ENCODE peak calls at places on chromosomes 12 and 14, in ten cellular contexts. M is HFF-Myc, F is spleen, A is right lobe of liver, H is kidney epithelial cell, N is tibial artery, D is fibroblast of lung, Y is heart right ventricle, X is A549, B is heart left ventricle. K is an unnamed sample.
A peak's percentile ranks its signal among the peaks of the same experiment; 100 is the strongest.

GRCh38 chr14:74698894-74699293 is 14.0 kb downstream of the AREL1 start:
- DNase-seq in M (no peak), F (no peak), A (no peak), H (no peak), N (no peak), D (no peak), Y (no peak), X (no peak), B (no peak), K (no peak)

GRCh38 chr14:56196274-56196673 is 78.1 kb downstream of the PELI2 start:
- DNase-seq in M (no peak), F (no peak), A (no peak), H (no peak), N (no peak), D (peak; percentile 58), Y (no peak), X (no peak), B (no peak), K (peak; percentile 75)

GRCh38 chr12:57142121-57142520 is 5.3 kb downstream of the LRP1-AS start:
- DNase-seq in M (no peak), F (no peak), A (no peak), H (no peak), N (no peak), D (no peak), Y (no peak), X (no peak), B (no peak), K (peak; percentile 62)

GRCh38 chr12:57476162-57476992 is 3.3 kb downstream of the ARHGAP9 start:
- DNase-seq in M (no peak), F (peak; percentile 94), A (no peak), H (no peak), N (no peak), D (no peak), Y (no peak), X (no peak), B (no peak), K (no peak)

GRCh38 chr12:7832059-7832696 is 40.5 kb downstream of the SLC2A14 start:
- DNase-seq in M (peak; percentile 35), F (no peak), A (no peak), H (no peak), N (no peak), D (peak; percentile 54), Y (no peak), X (peak; percentile 69), B (no peak), K (peak; percentile 75)

GRCh38 chr14:75277796-75278421 is 719 bp upstream of the FOS start:
- DNase-seq in M (no peak), F (no peak), A (no peak), H (no peak), N (no peak), D (no peak), Y (no peak), X (no peak), B (no peak), K (no peak)

GRCh38 chr12:9041321-9041720 is 52.0 kb downstream of the KLRG1 start:
- DNase-seq in M (peak; percentile 10), F (no peak), A (no peak), H (no peak), N (no peak), D (peak; percentile 43), Y (no peak), X (no peak), B (peak; percentile 27), K (peak; percentile 5)

GRCh38 chr14:92724516-92725340 is 23.7 kb downstream of the LGMN start:
- DNase-seq in M (no peak), F (no peak), A (peak; percentile 84), H (no peak), N (no peak), D (no peak), Y (no peak), X (peak; percentile 53), B (peak; percentile 37), K (no peak)

GRCh38 chr12:25315388-25315787 is 64.7 kb upstream of the KRAS start:
- DNase-seq in M (no peak), F (no peak), A (no peak), H (no peak), N (no peak), D (no peak), Y (no peak), X (no peak), B (no peak), K (no peak)

GRCh38 chr12:18383203-18383602 is 121.9 kb downstream of the PIK3C2G start:
- DNase-seq in M (peak; percentile 33), F (no peak), A (no peak), H (peak; percentile 41), N (no peak), D (peak; percentile 92), Y (no peak), X (peak; percentile 62), B (no peak), K (peak; percentile 84)

GRCh38 chr14:68245146-68246073 is 425.8 kb downstream of the RAD51B start:
- DNase-seq in M (no peak), F (no peak), A (no peak), H (no peak), N (no peak), D (peak; percentile 70), Y (no peak), X (no peak), B (peak; percentile 69), K (peak; percentile 59)

GRCh38 chr14:42141328-42141727 is 534.7 kb downstream of the LRFN5 start:
- DNase-seq in M (no peak), F (no peak), A (no peak), H (no peak), N (no peak), D (no peak), Y (no peak), X (peak; percentile 4), B (no peak), K (no peak)

GRCh38 chr12:59708484-59708883 is 112.7 kb downstream of the SLC16A7 start:
- DNase-seq in M (no peak), F (no peak), A (no peak), H (no peak), N (no peak), D (peak; percentile 51), Y (no peak), X (no peak), B (no peak), K (no peak)

GRCh38 chr12:127893875-127894635 is 372.9 kb upstream of the TMEM132C start:
- DNase-seq in M (no peak), F (no peak), A (no peak), H (no peak), N (no peak), D (no peak), Y (no peak), X (peak; percentile 6), B (no peak), K (no peak)

GRCh38 chr12:56193025-56193578 is 3.8 kb upstream of the SMARCC2 start:
- DNase-seq in M (peak; percentile 67), F (no peak), A (peak; percentile 82), H (no peak), N (peak; percentile 87), D (peak; percentile 75), Y (no peak), X (peak; percentile 91), B (peak; percentile 75), K (peak; percentile 65)

GRCh38 chr12:69262264-69262974 is 23.1 kb downstream of the CPSF6 start:
- DNase-seq in M (no peak), F (no peak), A (no peak), H (no peak), N (no peak), D (no peak), Y (no peak), X (no peak), B (no peak), K (no peak)
- H3K4me3 ChIP-seq in M (no peak overlapping the region), F (no peak overlapping the region), A (no peak overlapping the region), H (no peak overlapping the region), N (no peak overlapping the region), D (no peak overlapping the region), Y (no peak overlapping the region), X (no peak overlapping the region), B (no peak overlapping the region), K (no peak overlapping the region)

DNA sequence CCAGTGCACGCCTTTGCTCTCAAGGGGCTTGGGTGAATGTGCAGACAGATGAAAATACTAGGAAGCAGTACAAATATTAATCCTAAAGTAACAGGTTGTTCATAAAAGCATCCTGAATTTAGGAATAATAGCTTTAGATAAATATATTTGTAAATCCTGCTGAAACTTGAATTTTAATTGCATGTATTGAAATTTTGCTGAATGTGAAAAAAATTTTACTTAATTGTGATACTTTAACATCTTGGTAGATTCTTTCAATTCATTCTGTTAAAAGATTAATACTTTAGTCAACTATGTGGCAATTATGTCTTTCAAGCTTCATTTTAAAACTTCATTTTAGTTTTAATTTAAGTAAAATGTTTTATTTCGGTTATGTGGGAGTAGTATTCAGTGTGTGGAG is 5.5 kb downstream of the SLC38A6 start:
- DNase-seq in M (no peak), F (no peak), A (no peak), H (no peak), N (no peak), D (no peak), Y (no peak), X (no peak), B (no peak), K (no peak)
- H3K4me3 ChIP-seq in M (no peak overlapping the region), F (no peak overlapping the region), A (no peak overlapping the region), H (no peak overlapping the region), N (no peak overlapping the region), D (no peak overlapping the region), Y (no peak overlapping the region), X (no peak overlapping the region), B (no peak overlapping the region), K (no peak overlapping the region)

GRCh38 chr12:53051881-53052412 is 2.1 kb downstream of the TNS2 start:
- DNase-seq in M (no peak), F (no peak), A (peak; percentile 45), H (no peak), N (peak; percentile 35), D (no peak), Y (no peak), X (no peak), B (no peak), K (no peak)

GRCh38 chr12:53054112-53054878 is 4.4 kb downstream of the TNS2 start:
- DNase-seq in M (no peak), F (peak; percentile 97), A (peak; percentile 99), H (peak; percentile 67), N (peak; percentile 95), D (peak; percentile 85), Y (peak; percentile 91), X (peak; percentile 96), B (peak; percentile 93), K (peak; percentile 77)

GRCh38 chr12:53051058-53051880 is 1.4 kb downstream of the TNS2 start:
- DNase-seq in M (no peak), F (no peak), A (peak; percentile 94), H (no peak), N (peak; percentile 97), D (peak; percentile 55), Y (peak; percentile 73), X (peak; percentile 43), B (peak; percentile 76), K (peak; percentile 90)

GRCh38 chr12:53052419-53053222 is 2.8 kb downstream of the TNS2 start:
- DNase-seq in M (no peak), F (no peak), A (peak; percentile 97), H (no peak), N (peak; percentile 96), D (peak; percentile 81), Y (peak; percentile 93), X (peak; percentile 77), B (peak; percentile 94), K (peak; percentile 93)

GRCh38 chr12:53053223-53054111 is 3.6 kb downstream of the TNS2 start:
- DNase-seq in M (no peak), F (peak; percentile 85), A (peak; percentile 79), H (no peak), N (peak; percentile 72), D (no peak), Y (peak; percentile 57), X (peak; percentile 70), B (peak; percentile 68), K (no peak)
- H3K4me3 ChIP-seq in M (peak overlapping the region; percentile 56), F (peak overlapping the region; percentile 79), A (peak overlapping the region; percentile 74), H (peak overlapping the region; percentile 50), N (peak overlapping the region; percentile 79), D (no peak overlapping the region), Y (peak overlapping the region; percentile 83), X (peak overlapping the region; percentile 58), B (peak overlapping the region; percentile 69), K (peak overlapping the region; percentile 22)

GRCh38 chr12:22453511-22453910 is 90.8 kb downstream of the C2CD5 start:
- DNase-seq in M (no peak), F (no peak), A (no peak), H (no peak), N (no peak), D (no peak), Y (no peak), X (no peak), B (no peak), K (no peak)
- H3K4me3 ChIP-seq in M (no peak overlapping the region), F (no peak overlapping the region), A (no peak overlapping the region), H (no peak overlapping the region), N (no peak overlapping the region), D (no peak overlapping the region), Y (no peak overlapping the region), X (no peak overlapping the region), B (no peak overlapping the region), K (no peak overlapping the region)

K was measured in foreskin fibroblast.